ENCODE peak calls at places on chromosomes 5 and 9, in seven cellular contexts. N, X, Z, A, F, E and S are unnamed samples.

GRCh38 chr9:126001581-126002225 is 254.5 kb downstream of the PBX3 start:
- DNase-seq in N (no peak), X (no peak), Z (no peak), A (no peak), F (no peak), E (no peak), S (no peak)

GRCh38 chr5:173056783-173057061 is 570 bp downstream of the CREBRF start:
- DNase-seq in N (peak), X (no peak), Z (no peak), A (peak), F (peak), E (peak), S (no peak)

GRCh38 chr9:3436629-3437028 is 89.2 kb downstream of the RFX3 start:
- DNase-seq in N (no peak), X (no peak), Z (peak), A (peak), F (no peak), E (no peak), S (no peak)

GRCh38 chr9:37104183-37104889 is 16.0 kb upstream of the ZCCHC7 start:
- DNase-seq in N (no peak), X (peak), Z (peak), A (no peak), F (no peak), E (no peak), S (no peak)

GRCh38 chr9:127139071-127139731 is 16.8 kb upstream of the ANGPTL2 start:
- DNase-seq in N (no peak), X (no peak), Z (no peak), A (no peak), F (no peak), E (no peak), S (peak)

GRCh38 chr5:168005093-168005492 is 286.4 kb upstream of the WWC1 start:
- DNase-seq in N (no peak), X (no peak), Z (no peak), A (no peak), F (no peak), E (no peak), S (no peak)

GRCh38 chr9:71703172-71703872 is 65.0 kb downstream of the CEMIP2 start:
- DNase-seq in N (no peak), X (no peak), Z (no peak), A (no peak), F (no peak), E (no peak), S (no peak)

GRCh38 chr5:1815071-1815786 is 14.0 kb downstream of the NDUFS6 start:
- DNase-seq in N (no peak), X (no peak), Z (no peak), A (no peak), F (no peak), E (no peak), S (no peak)

GRCh38 chr5:65828507-65828906 is 97.9 kb upstream of the ERBIN start:
- DNase-seq in N (no peak), X (no peak), Z (no peak), A (no peak), F (no peak), E (no peak), S (no peak)